ENCODE peak calls at places on chromosomes 13 and 19, in six cellular contexts. B is Peyer's patch, O is astrocyte, Z is tibial nerve, J is gastrocnemius medialis, S is HepG2. D is an unnamed sample. For H3K4me1, the result is how much of the 10 kb centered on the place peaks cover.

GRCh38 chr13:52760078-52760477 is 20.5 kb upstream of the CNMD start:
- DNase-seq in B (no peak), O (no peak), Z (no peak), J (no peak), S (no peak), D (no peak)

GRCh38 chr19:54481326-54481930 is 8.3 kb upstream of the CDC42EP5 start:
- DNase-seq in B (no peak), O (no peak), Z (no peak), J (no peak), S (peak), D (peak)

GRCh38 chr19:8302357-8302691 is 5.8 kb downstream of the CD320 start:
- DNase-seq in B (no peak), O (no peak), Z (peak), J (no peak), S (no peak), D (no peak)

GRCh38 chr13:39105110-39105509 is 66.9 kb downstream of the NHLRC3 start:
- DNase-seq in B (no peak), O (no peak), Z (no peak), J (no peak), S (no peak), D (no peak)

GRCh38 chr19:36916991-36917390 is 859 bp downstream of the ZNF568 start:
- DNase-seq in B (no peak), O (peak), Z (no peak), J (no peak), S (no peak), D (no peak)

GRCh38 chr13:73720216-73720840 is 413.9 kb downstream of the KLF12 start:
- DNase-seq in B (no peak), O (peak), Z (no peak), J (no peak), S (no peak), D (no peak)

GRCh38 chr19:53865523-53865917 is 2.2 kb upstream of the MYADM start:
- DNase-seq in B (no peak), O (no peak), Z (no peak), J (no peak), S (peak), D (no peak)

GRCh38 chr19:57348136-57348535 is 2.9 kb upstream of the ZNF304 start:
- DNase-seq in B (no peak), O (peak), Z (no peak), J (peak), S (no peak), D (no peak)

GRCh38 chr13:49811527-49811908 is 19.0 kb upstream of the KPNA3 start:
- DNase-seq in B (no peak), O (no peak), Z (no peak), J (no peak), S (no peak), D (no peak)

GRCh38 chr13:102327119-102327617 is 74.7 kb downstream of the FGF14 start:
- DNase-seq in B (no peak), O (no peak), Z (no peak), J (no peak), S (no peak), D (no peak)

GRCh38 chr13:31913459-31913858 is 118.1 kb upstream of the FRY start:
- DNase-seq in B (no peak), O (no peak), Z (no peak), J (no peak), S (no peak), D (no peak)

GRCh38 chr19:15195381-15195964 is 5.3 kb downstream of the NOTCH3 start:
- DNase-seq in B (no peak), O (peak), Z (no peak), J (no peak), S (no peak), D (no peak)

GRCh38 chr19:4064073-4064550 is 2.6 kb downstream of the ZBTB7A start:
- DNase-seq in B (peak), O (no peak), Z (no peak), J (no peak), S (no peak), D (no peak)

GRCh38 chr19:38227272-38228004 is 3.4 kb upstream of the DPF1 start:
- DNase-seq in B (no peak), O (no peak), Z (no peak), J (no peak), S (no peak), D (no peak)

GRCh38 chr13:48738261-48738755 is 84.6 kb downstream of the CYSLTR2 start:
- DNase-seq in B (no peak), O (no peak), Z (no peak), J (no peak), S (no peak), D (no peak)
- H3K27ac ChIP-seq in B (no peak), O (no peak), Z (no peak), J (no peak), S (no peak), D (no peak)

GRCh38 chr19:24003537-24003936 is 83.5 kb upstream of the ZNF254 start:
- DNase-seq in B (no peak), O (no peak), Z (no peak), J (no peak), S (no peak), D (no peak)
- H3K4me3 ChIP-seq in B (no peak), O (no peak), Z (no peak), J (no peak), S (no peak), D (no peak)

GRCh38 chr13:113843063-113843654 is 20.7 kb downstream of the GAS6 start:
- DNase-seq in B (peak), O (no peak), Z (no peak), J (no peak), S (no peak), D (no peak)
- H3K4me1 ChIP-seq in B (half or more), O (under half), Z (under half), J (under half), S (under half), D (under half)

DNA sequence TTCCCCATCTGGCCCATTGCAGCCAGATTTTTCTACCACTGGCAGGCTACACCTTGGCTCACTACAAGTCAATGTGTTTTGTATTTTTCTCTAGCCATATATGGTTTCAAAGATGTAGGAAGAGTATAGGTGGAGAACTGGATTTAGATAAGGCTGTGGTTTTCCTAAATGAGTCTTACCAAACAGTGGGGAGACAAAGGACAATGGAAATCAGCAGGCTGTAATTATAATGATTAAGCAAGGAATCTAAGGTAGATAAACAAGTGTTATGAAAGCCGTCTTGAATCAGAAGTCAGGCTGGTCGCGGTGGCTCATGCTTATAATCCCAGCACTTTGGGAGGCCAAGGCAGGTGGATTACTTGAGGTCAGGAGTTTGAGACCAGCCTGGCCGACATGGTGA is 11.2 kb downstream of the IGFL1 start:
- DNase-seq in B (no peak), O (no peak), Z (no peak), J (no peak), S (no peak), D (no peak)
- H3K27ac ChIP-seq in B (no peak), O (no peak), Z (no peak), J (no peak), S (no peak), D (no peak)

D was measured in CD4-positive, CD25-positive, alpha-beta regulatory T cell.